ENCODE peak calls at places on chromosomes 16 and 17, in seven cellular contexts. M, J, G, C, P, X and U are unnamed samples.

GRCh38 chr16:86718118-86718517 is 139.8 kb downstream of the FOXL1 start:
- DNase-seq in M (no peak), J (no peak), G (no peak), C (no peak), P (no peak), X (peak; percentile 3), U (no peak)

GRCh38 chr16:82146957-82147356 is 23.1 kb downstream of the MPHOSPH6 start:
- DNase-seq in M (no peak), J (no peak), G (no peak), C (no peak), P (peak; percentile 19), X (no peak), U (no peak)

GRCh38 chr16:75502916-75503605 is 7.8 kb upstream of the CHST6 start:
- DNase-seq in M (no peak), J (no peak), G (no peak), C (no peak), P (no peak), X (no peak), U (no peak)

GRCh38 chr16:69323428-69323827 is 7.0 kb downstream of the PDF start:
- DNase-seq in M (no peak), J (no peak), G (no peak), C (no peak), P (no peak), X (no peak), U (no peak)

GRCh38 chr16:11571549-11571948 is 15.2 kb downstream of the LITAF start:
- DNase-seq in M (no peak), J (no peak), G (no peak), C (no peak), P (no peak), X (no peak), U (no peak)

GRCh38 chr17:30113213-30113612 is 3.4 kb upstream of the NSRP1 start:
- DNase-seq in M (no peak), J (no peak), G (no peak), C (no peak), P (peak; percentile 13), X (peak; percentile 56), U (no peak)

GRCh38 chr16:53131363-53132071 is 76.7 kb downstream of the CHD9 start:
- DNase-seq in M (peak; percentile 88), J (peak; percentile 60), G (peak; percentile 57), C (peak; percentile 66), P (peak; percentile 19), X (no peak), U (peak; percentile 51)

GRCh38 chr16:72878301-72879269 is 169.3 kb downstream of the ZFHX3 start:
- DNase-seq in M (peak; percentile 33), J (no peak), G (no peak), C (no peak), P (peak; percentile 95), X (no peak), U (no peak)

GRCh38 chr16:10993649-10994048 is 49.3 kb downstream of the CLEC16A start:
- DNase-seq in M (no peak), J (no peak), G (no peak), C (no peak), P (no peak), X (no peak), U (no peak)

GRCh38 chr17:45230787-45231480 is 9.2 kb downstream of the FMNL1 start:
- DNase-seq in M (peak; percentile 77), J (no peak), G (no peak), C (no peak), P (no peak), X (no peak), U (no peak)
- TF ChIP-seq TAF1 in M (no peak), J (no peak), G (no peak), C (no peak), P (no peak), X (no peak), U (no peak)

DNA sequence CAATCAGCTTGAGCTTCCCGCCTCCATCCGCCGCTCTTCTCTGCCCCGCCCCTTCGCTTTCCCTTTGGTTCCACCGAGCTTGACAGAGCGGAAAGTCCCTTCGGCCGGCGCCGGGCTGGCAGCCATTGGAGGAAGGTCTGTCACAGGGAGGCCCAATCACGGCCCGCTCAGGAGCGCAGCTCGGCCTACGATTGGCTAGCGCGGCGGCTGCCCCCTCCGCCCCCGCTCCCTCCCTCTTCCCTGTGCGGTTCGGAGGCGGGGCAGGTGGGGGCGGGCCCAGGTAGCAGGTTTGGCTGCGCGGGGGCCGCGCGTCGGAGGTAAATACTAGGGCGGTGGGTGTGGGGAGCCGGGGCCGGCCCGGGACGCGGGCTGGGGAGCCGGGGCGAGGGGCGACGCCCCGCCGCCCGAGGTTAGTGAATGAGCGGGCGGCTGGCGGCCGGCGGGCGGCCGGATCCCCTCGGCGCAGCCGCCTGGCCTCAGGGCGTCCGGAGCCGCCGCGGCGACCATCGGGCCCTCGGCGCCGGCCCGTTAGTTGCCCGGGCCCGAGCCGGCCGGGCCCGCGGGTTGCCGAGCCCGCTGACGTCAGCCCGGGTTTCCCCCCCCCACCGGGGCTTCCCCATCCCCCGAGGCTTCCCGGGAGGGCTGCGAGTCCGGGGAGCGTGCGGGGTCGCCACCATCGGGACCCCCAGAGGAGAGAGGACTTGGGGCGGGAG is at the start of gene CYLD:
- DNase-seq in M (peak; percentile 99), J (peak; percentile 93), G (peak; percentile 99), C (peak; percentile 95), P (peak; percentile 99), X (peak; percentile 95), U (peak; percentile 93)
- TF ChIP-seq POLR2AphosphoS5 in M (no peak), J (peak; percentile 47), G (no peak), C (no peak), P (no peak), X (no peak), U (peak; percentile 13)

GRCh38 chr17:47789611-47790520 is 31.7 kb downstream of the OSBPL7 start:
- DNase-seq in M (peak; percentile 96), J (no peak), G (peak; percentile 66), C (peak; percentile 83), P (no peak), X (no peak), U (no peak)

GRCh38 chr17:47781397-47781796 is 40.2 kb downstream of the OSBPL7 start:
- DNase-seq in M (no peak), J (no peak), G (no peak), C (no peak), P (no peak), X (no peak), U (no peak)

GRCh38 chr17:47791025-47791424 is 30.6 kb downstream of the OSBPL7 start:
- DNase-seq in M (no peak), J (no peak), G (no peak), C (no peak), P (no peak), X (no peak), U (no peak)

DNA sequence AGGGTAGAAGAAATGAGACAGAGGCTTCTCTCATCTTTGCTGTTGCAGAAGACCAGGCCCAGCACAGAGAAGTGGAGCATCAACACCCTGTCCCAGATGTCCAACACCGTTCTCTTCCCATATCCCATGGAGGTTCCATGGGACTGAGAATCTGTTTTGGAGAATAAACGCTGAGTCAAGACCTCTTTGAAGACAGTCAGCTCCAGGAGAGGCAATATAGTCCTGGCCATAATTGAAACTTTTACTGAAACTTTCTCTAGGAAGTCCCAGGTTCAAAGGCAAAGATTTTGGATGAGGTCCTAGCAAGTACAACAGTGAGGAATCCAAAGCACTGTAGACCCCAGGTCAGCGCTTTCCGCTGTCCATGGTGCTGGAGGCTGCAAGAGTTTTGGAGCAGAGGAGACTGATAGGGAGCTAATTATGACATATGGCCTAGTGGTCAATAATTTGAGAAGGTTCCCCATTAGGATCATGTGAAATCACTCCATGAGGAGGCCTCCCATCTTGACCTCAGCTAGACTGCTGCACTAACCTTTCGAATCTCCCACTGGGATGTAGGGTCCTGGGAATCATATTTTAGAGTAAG is 36.0 kb downstream of the OSBPL7 start:
- DNase-seq in M (no peak), J (no peak), G (peak; percentile 67), C (peak; percentile 82), P (peak; percentile 52), X (no peak), U (no peak)
- TF ChIP-seq TAF1 in M (no peak), J (no peak), G (no peak), C (no peak), P (no peak), X (no peak), U (no peak)

DNA sequence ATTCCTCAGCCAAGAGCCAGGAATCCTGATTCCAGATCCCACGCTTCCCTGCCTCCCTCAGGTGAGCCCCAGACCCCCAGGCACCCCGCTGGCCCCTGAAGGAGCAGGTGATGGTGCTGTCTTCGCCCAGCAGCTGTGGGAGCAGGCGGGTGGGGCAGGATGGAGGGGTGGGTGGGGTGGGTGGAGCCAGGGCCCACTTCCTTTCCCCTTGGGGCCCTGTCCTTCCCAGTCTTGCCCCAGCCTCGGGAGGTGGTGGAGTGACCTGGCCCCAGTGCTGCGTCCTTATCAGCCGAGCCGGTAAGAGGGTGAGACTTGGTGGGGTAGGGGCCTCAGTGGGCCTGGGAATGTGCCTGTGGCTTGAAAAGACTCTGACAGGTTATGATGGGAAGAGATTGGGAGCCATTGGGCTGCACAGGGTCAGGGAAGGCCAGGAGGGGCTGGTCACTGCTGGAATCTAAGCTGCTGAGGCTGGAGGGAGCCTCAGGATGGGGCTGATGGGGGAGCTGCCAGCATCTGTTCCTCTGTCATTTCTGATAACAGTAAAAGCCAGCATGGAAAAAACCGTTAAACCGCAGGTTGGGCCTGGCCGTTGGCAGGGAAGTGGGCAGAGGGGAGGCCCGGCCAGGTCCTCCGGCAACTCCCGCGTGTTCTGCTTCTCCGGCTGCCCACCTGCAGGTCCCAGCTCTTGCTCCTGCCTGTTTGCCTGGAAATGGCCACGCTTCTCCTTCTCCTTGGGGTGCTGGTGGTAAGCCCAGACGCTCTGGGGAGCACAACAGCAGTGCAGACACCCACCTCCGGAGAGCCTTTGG is at the start of gene SPN:
- DNase-seq in M (no peak), J (no peak), G (peak; percentile 92), C (no peak), P (no peak), X (no peak), U (peak; percentile 74)
- TF ChIP-seq POLR2AphosphoS5 in M (no peak), J (peak; percentile 84), G (peak; percentile 85), C (no peak), P (no peak), X (peak; percentile 81), U (peak; percentile 83)